ENCODE peak calls at places on chromosome 1, in six cellular contexts. D is stomach, W is cardiac muscle cell, J is PC-3, S is psoas muscle, R is hepatocyte. F is an unnamed sample.

GRCh38 chr1:154481058-154481457 is 21.0 kb upstream of the TDRD10 start:
- DNase-seq in D (peak; percentile 14), W (no peak), J (no peak), S (no peak), R (no peak), F (no peak)

GRCh38 chr1:224253721-224254120 is 70.7 kb downstream of the DEGS1 start:
- DNase-seq in D (no peak), W (no peak), J (no peak), S (no peak), R (no peak), F (no peak)

GRCh38 chr1:218164111-218164929 is 120.8 kb upstream of the RRP15 start:
- DNase-seq in D (no peak), W (peak; percentile 70), J (peak; percentile 93), S (peak; percentile 36), R (peak; percentile 42), F (peak; percentile 19)

GRCh38 chr1:173669491-173669941 is at the start of gene ANKRD45:
- DNase-seq in D (no peak), W (peak; percentile 76), J (no peak), S (no peak), R (peak; percentile 57), F (peak; percentile 48)

GRCh38 chr1:201739054-201739453 is 89.9 kb upstream of the IPO9 start:
- DNase-seq in D (no peak), W (peak; percentile 61), J (no peak), S (no peak), R (no peak), F (no peak)

GRCh38 chr1:207848234-207848633 is 62.7 kb downstream of the CD34 start:
- DNase-seq in D (peak; percentile 73), W (no peak), J (peak; percentile 98), S (peak; percentile 65), R (peak; percentile 71), F (peak; percentile 96)

GRCh38 chr1:227848430-227848932 is 33.0 kb downstream of the PRSS38 start:
- DNase-seq in D (no peak), W (no peak), J (no peak), S (no peak), R (no peak), F (no peak)

GRCh38 chr1:47772960-47773682 is 224.1 kb downstream of the TRABD2B start:
- DNase-seq in D (no peak), W (no peak), J (no peak), S (no peak), R (no peak), F (no peak)

GRCh38 chr1:20037877-20038276 is 32.1 kb upstream of the PLA2G5 start:
- DNase-seq in D (no peak), W (no peak), J (peak; percentile 29), S (no peak), R (no peak), F (no peak)

DNA sequence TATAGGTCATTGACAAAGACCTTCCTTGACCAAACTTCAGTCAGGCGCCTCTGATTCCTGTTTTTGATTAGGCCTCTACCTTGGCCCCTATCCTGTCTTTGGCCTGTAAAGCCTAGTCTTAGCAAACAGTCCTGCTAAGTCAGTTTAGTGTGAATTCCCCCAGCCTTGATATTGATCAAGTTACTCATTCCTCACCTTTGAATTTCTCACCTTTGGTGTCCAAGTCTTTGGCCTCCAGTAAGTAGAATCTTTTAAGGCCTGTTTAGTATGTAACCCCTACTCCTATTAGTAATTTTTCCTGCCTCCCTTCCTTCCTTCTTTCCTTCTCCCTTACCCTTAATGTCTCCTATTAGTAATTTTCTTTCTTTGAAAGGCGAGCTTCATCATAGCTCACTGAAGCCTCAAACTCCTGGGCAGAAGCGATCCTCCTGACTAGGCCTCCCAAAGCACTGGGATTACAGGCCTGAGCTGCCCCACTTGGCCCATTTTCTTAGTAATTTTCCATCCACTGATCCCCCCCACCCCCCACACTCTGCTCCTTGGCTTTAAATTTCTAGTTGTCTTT is 13.0 kb upstream of the ZNF692 start:
- DNase-seq in D (no peak), W (no peak), J (no peak), S (no peak), R (no peak), F (no peak)
- H3K4me3 ChIP-seq in D (no peak overlapping the region), W (peak overlapping the region; percentile 44), J (peak overlapping the region; percentile 75), S (peak overlapping the region; percentile 78), R (peak overlapping the region; percentile 64), F (no peak overlapping the region)

DNA sequence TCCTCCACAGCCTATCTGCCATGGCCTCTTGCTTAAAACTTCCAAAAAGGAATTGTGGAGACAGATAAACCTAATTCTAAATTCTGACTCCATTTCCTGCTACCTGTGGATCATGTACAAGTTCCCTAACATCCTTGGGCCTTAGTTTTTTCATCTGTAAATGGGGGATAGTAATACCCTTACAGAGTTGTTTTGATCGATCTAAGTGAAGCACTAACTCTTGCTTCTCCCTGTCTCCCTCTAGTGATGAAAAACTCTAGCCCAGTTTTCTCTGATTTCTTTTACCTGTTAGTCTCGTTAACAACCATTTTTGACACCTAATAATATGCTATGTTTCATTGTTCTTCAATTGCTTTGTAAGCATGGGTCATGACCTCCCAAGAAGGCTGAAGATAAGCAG is 65.9 kb downstream of the TM2D1 start:
- DNase-seq in D (no peak), W (no peak), J (peak; percentile 44), S (no peak), R (no peak), F (peak; percentile 11)
- TF ChIP-seq CTCF in D (no peak), W (no peak), J (peak; percentile 68), S (no peak), R (no peak), F (peak; percentile 40)

DNA sequence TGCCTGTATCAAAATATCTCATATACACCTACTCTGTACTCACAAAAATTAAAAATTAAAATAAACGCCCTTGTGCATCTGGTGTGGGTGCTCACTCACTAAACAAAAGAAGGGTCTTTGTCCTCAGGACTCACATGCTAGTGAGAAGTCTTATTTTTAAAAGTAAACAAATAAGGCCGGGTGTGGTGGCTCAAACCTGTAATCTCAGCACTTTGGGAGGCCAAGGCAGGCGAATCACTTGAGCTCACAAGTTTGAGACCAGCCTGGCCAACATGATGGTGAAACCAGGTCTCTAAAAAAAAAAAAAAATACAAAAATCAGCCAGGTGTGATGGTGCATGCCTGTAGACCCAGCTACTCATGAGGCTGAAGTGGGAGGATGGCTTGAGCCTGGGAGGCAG is 51.5 kb downstream of the BCAR3 start:
- DNase-seq in D (no peak), W (no peak), J (peak; percentile 57), S (no peak), R (no peak), F (no peak)
- H3K4me3 ChIP-seq in D (no peak overlapping the region), W (no peak overlapping the region), J (no peak overlapping the region), S (no peak overlapping the region), R (no peak overlapping the region), F (no peak overlapping the region)

DNA sequence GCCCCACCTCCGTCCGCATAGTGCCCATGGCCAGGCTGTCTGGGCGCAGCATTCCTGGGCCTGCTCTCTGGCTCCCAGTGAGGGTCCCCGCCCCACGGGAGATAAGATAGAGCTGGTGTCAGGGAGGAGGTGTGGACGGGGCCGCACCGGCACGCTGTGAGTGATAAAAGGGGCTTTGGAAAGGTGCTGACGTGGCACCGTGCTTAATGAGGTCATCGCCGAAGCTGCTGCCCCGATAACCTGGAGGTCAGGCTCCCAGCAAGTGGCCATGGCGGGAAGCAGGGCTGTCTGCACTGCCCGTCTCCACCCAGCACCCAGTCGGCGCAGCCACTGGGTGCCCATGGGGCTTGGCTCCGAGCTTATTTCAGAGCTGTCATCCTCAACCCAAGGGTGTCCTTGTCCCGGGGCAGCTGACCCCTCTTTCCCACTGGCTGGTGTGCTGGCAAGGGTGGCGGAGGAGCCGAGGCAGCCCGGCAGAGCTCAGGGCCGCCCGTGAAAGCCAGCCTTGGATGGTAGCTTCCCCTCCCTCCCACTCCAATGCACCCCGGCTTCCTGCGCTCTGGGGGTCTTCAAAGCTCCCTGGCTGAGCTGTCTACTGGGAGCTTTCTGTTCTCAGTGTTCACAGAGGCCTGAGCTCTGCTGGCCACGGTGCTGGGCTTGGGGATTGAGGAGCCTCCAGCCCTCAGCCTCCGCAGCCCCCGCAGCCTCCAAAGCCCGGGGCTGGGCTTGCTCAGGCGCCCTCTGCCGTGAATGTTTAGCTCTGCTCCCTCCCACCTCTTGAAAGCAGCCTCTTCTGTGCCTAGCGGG is 105.1 kb upstream of the ARHGEF16 start:
- DNase-seq in D (peak; percentile 77), W (peak; percentile 96), J (peak; percentile 13), S (no peak), R (peak; percentile 77), F (no peak)
- TF ChIP-seq CTCF in D (no peak), W (peak; percentile 47), J (peak; percentile 54), S (no peak), R (peak; percentile 41), F (no peak)

GRCh38 chr1:40782371-40782956 is 1.1 kb upstream of the KCNQ4 start:
- DNase-seq in D (peak; percentile 28), W (peak; percentile 49), J (no peak), S (peak; percentile 28), R (no peak), F (no peak)
- H3K4me3 ChIP-seq in D (peak overlapping the region; percentile 52), W (peak overlapping the region; percentile 5), J (peak overlapping the region; percentile 67), S (peak overlapping the region; percentile 74), R (no peak overlapping the region), F (no peak overlapping the region)

DNA sequence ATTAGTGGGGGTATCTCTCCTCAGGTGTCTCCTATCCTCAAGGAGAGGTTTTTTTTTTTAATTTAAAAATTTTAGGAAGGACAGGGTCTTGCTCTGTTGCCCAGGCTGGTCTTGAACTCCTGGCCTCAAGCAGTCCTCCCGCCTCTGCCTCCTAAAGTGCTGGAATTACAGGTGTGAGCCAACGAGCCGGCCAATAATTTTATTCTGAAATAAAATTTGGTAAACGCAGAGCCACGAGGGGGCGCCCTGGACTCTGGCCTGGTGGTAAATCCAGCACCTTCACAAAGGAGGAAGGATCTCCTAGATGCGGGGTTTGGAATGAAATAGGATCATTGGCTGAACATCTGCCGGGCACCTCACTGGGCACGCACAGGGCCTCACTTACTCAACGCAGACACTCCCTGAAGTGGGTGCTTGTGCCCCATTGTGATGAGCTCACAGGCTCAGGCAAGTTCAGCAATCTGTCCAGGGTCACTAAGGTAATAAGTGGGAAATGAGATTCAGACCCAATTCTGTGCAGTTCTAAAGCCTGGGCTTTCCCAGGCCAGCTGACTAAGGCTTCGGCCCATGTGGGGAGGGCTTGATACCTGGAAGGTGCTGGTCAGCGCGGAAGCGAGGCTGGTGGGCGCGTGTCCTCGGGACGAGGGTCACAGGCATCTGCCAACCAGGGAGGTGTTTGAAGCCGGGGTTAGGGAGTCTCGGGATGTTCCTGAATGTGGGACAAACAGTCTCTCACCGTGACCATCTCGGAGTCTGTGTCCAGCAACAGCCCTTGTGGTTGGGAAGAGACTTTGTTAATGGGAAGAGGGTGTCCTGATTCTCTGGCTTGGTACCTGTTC is 32.7 kb upstream of the ETV3 start:
- DNase-seq in D (peak; percentile 60), W (peak; percentile 75), J (peak; percentile 69), S (no peak), R (peak; percentile 58), F (peak; percentile 17)
- TF ChIP-seq CTCF in D (no peak), W (peak; percentile 57), J (peak; percentile 74), S (peak; percentile 29), R (peak; percentile 53), F (peak; percentile 63)

GRCh38 chr1:156508205-156508954 is 7.8 kb upstream of the MEF2D start:
- DNase-seq in D (peak; percentile 65), W (no peak), J (no peak), S (peak; percentile 90), R (no peak), F (no peak)
- H3K4me3 ChIP-seq in D (peak overlapping the region; percentile 10), W (no peak overlapping the region), J (no peak overlapping the region), S (peak overlapping the region; percentile 98), R (no peak overlapping the region), F (no peak overlapping the region)

GRCh38 chr1:54808443-54809207 is 7.5 kb upstream of the TTC22 start:
- DNase-seq in D (peak; percentile 20), W (no peak), J (no peak), S (no peak), R (no peak), F (no peak)
- TF ChIP-seq CTCF in D (no peak), W (peak; percentile 44), J (no peak), S (no peak), R (peak; percentile 13), F (peak; percentile 19)

GRCh38 chr1:8004803-8005573 is 21.1 kb downstream of the ERRFI1 start:
- DNase-seq in D (peak; percentile 66), W (peak; percentile 52), J (peak; percentile 82), S (peak; percentile 92), R (peak; percentile 93), F (peak; percentile 99)
- H3K4me3 ChIP-seq in D (no peak overlapping the region), W (no peak overlapping the region), J (no peak overlapping the region), S (peak overlapping the region; percentile 17), R (no peak overlapping the region), F (no peak overlapping the region)

F was measured in cardiac fibroblast.